ENCODE peak calls at places on chromosomes 5 and 9, in eight cellular contexts. One of them, this sample, is unnamed.

GRCh38 chr9:72205513-72205912 is 56.3 kb downstream of the GDA start:
- DNase-seq in GM23338: no peak
- DNase-seq in neuronal stem cell: no peak
- DNase-seq in OCI-LY7: no peak
- DNase-seq in mesenchymal stem cell: no peak
- DNase-seq in osteoblast: no peak
- DNase-seq in endothelial cell of umbilical vein: no peak
- DNase-seq in GM23248: no peak
- DNase-seq in this sample: peak

GRCh38 chr5:113673041-113673440 is 159.5 kb downstream of the YTHDC2 start:
- DNase-seq in GM23338: no peak
- DNase-seq in neuronal stem cell: no peak
- DNase-seq in OCI-LY7: no peak
- DNase-seq in mesenchymal stem cell: no peak
- DNase-seq in osteoblast: no peak
- DNase-seq in endothelial cell of umbilical vein: no peak
- DNase-seq in GM23248: no peak
- DNase-seq in this sample: no peak

GRCh38 chr5:31023105-31023504 is 170.4 kb upstream of the CDH6 start:
- DNase-seq in GM23338: no peak
- DNase-seq in neuronal stem cell: no peak
- DNase-seq in OCI-LY7: no peak
- DNase-seq in mesenchymal stem cell: no peak
- DNase-seq in osteoblast: no peak
- DNase-seq in endothelial cell of umbilical vein: peak
- DNase-seq in GM23248: peak
- DNase-seq in this sample: no peak

GRCh38 chr9:2022560-2022959 is 7.4 kb downstream of the SMARCA2 start:
- DNase-seq in GM23338: no peak
- DNase-seq in neuronal stem cell: no peak
- DNase-seq in OCI-LY7: no peak
- DNase-seq in mesenchymal stem cell: no peak
- DNase-seq in osteoblast: no peak
- DNase-seq in endothelial cell of umbilical vein: peak
- DNase-seq in GM23248: no peak
- DNase-seq in this sample: no peak

GRCh38 chr5:43008369-43009158 is 31.6 kb downstream of the ANXA2R start:
- DNase-seq in GM23338: peak
- DNase-seq in neuronal stem cell: no peak
- DNase-seq in OCI-LY7: peak
- DNase-seq in mesenchymal stem cell: peak
- DNase-seq in osteoblast: peak
- DNase-seq in endothelial cell of umbilical vein: peak
- DNase-seq in GM23248: peak
- DNase-seq in this sample: peak

GRCh38 chr5:157459715-157460599 is at the start of gene NIPAL4:
- DNase-seq in GM23338: peak
- DNase-seq in neuronal stem cell: no peak
- DNase-seq in OCI-LY7: no peak
- DNase-seq in mesenchymal stem cell: peak
- DNase-seq in osteoblast: no peak
- DNase-seq in endothelial cell of umbilical vein: no peak
- DNase-seq in GM23248: peak
- DNase-seq in this sample: peak

GRCh38 chr9:130284249-130284625 is 18.7 kb downstream of the HMCN2 start:
- DNase-seq in GM23338: no peak
- DNase-seq in neuronal stem cell: no peak
- DNase-seq in OCI-LY7: no peak
- DNase-seq in mesenchymal stem cell: no peak
- DNase-seq in osteoblast: peak
- DNase-seq in endothelial cell of umbilical vein: no peak
- DNase-seq in GM23248: no peak
- DNase-seq in this sample: no peak

GRCh38 chr5:149895416-149896345 is 48.9 kb downstream of the PDE6A start:
- DNase-seq in GM23338: no peak
- DNase-seq in neuronal stem cell: no peak
- DNase-seq in OCI-LY7: no peak
- DNase-seq in mesenchymal stem cell: peak
- DNase-seq in osteoblast: peak
- DNase-seq in endothelial cell of umbilical vein: no peak
- DNase-seq in GM23248: peak
- DNase-seq in this sample: peak

GRCh38 chr5:118553662-118554061 is 434.7 kb downstream of the DTWD2 start:
- DNase-seq in GM23338: no peak
- DNase-seq in neuronal stem cell: no peak
- DNase-seq in OCI-LY7: no peak
- DNase-seq in mesenchymal stem cell: peak
- DNase-seq in osteoblast: peak
- DNase-seq in endothelial cell of umbilical vein: no peak
- DNase-seq in GM23248: peak
- DNase-seq in this sample: peak

GRCh38 chr5:170886210-170886894 is 24.5 kb downstream of the RANBP17 start:
- DNase-seq in GM23338: no peak
- DNase-seq in neuronal stem cell: no peak
- DNase-seq in OCI-LY7: no peak
- DNase-seq in mesenchymal stem cell: no peak
- DNase-seq in osteoblast: no peak
- DNase-seq in endothelial cell of umbilical vein: no peak
- DNase-seq in GM23248: no peak
- DNase-seq in this sample: no peak

GRCh38 chr5:111106320-111106948 is 14.3 kb downstream of the WDR36 start:
- DNase-seq in GM23338: no peak
- DNase-seq in neuronal stem cell: no peak
- DNase-seq in OCI-LY7: no peak
- DNase-seq in mesenchymal stem cell: no peak
- DNase-seq in osteoblast: no peak
- DNase-seq in endothelial cell of umbilical vein: no peak
- DNase-seq in GM23248: no peak
- DNase-seq in this sample: no peak

GRCh38 chr5:107778651-107779050 is 107.9 kb upstream of the EFNA5 start:
- DNase-seq in GM23338: no peak
- DNase-seq in neuronal stem cell: no peak
- DNase-seq in OCI-LY7: no peak
- DNase-seq in mesenchymal stem cell: no peak
- DNase-seq in osteoblast: no peak
- DNase-seq in endothelial cell of umbilical vein: no peak
- DNase-seq in GM23248: no peak
- DNase-seq in this sample: no peak

GRCh38 chr9:8719833-8720486 is 920.4 kb upstream of the DMAC1 start:
- DNase-seq in GM23338: no peak
- DNase-seq in neuronal stem cell: no peak
- DNase-seq in OCI-LY7: no peak
- DNase-seq in mesenchymal stem cell: no peak
- DNase-seq in osteoblast: no peak
- DNase-seq in endothelial cell of umbilical vein: peak
- DNase-seq in GM23248: no peak
- DNase-seq in this sample: no peak

GRCh38 chr5:139658928-139659667 is 10.9 kb downstream of the CXXC5 start:
- DNase-seq in GM23338: peak
- DNase-seq in neuronal stem cell: no peak
- DNase-seq in OCI-LY7: no peak
- DNase-seq in mesenchymal stem cell: peak
- DNase-seq in osteoblast: peak
- DNase-seq in endothelial cell of umbilical vein: peak
- DNase-seq in GM23248: peak
- DNase-seq in this sample: peak

GRCh38 chr5:111224561-111224989 is 391 bp downstream of the CAMK4 start:
- DNase-seq in GM23338: no peak
- DNase-seq in neuronal stem cell: no peak
- DNase-seq in OCI-LY7: no peak
- DNase-seq in mesenchymal stem cell: no peak
- DNase-seq in osteoblast: no peak
- DNase-seq in endothelial cell of umbilical vein: peak
- DNase-seq in GM23248: no peak
- DNase-seq in this sample: peak

DNA sequence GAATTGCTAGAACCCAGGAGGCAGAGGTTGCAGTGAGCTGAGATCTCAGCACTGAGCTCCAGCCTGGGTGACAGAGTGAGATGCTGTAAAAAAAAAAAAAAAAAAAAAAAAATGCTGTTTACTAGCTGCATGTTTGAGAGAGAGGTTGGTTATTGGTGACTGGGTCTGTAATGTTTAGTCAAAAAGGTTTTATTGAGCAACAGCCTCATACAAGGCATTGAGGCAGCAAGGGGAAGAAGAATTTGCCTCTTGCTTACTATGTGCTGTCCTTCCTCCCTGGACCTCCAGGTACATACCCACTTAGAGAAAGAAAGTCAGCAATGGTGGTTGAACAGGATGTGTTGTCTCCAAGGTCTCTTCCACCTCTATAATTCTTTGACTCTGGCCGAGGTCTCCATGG is 140.7 kb upstream of the SPRY4 start:
- DNase-seq in GM23338: no peak
- DNase-seq in neuronal stem cell: no peak
- DNase-seq in OCI-LY7: no peak
- DNase-seq in mesenchymal stem cell: peak
- DNase-seq in osteoblast: no peak
- DNase-seq in endothelial cell of umbilical vein: no peak
- DNase-seq in GM23248: peak
- DNase-seq in this sample: no peak
- H2AFZ ChIP-seq in GM23338: no peak
- H2AFZ ChIP-seq in neuronal stem cell: no peak
- H2AFZ ChIP-seq in OCI-LY7: no peak
- H2AFZ ChIP-seq in mesenchymal stem cell: no peak
- H2AFZ ChIP-seq in osteoblast: no peak
- H2AFZ ChIP-seq in endothelial cell of umbilical vein: no peak
- H2AFZ ChIP-seq in GM23248: peak
- H2AFZ ChIP-seq in this sample: no peak

GRCh38 chr5:119896851-119897536 is 267.6 kb downstream of the FAM170A start:
- DNase-seq in GM23338: no peak
- DNase-seq in neuronal stem cell: no peak
- DNase-seq in OCI-LY7: no peak
- DNase-seq in mesenchymal stem cell: no peak
- DNase-seq in osteoblast: no peak
- DNase-seq in endothelial cell of umbilical vein: no peak
- DNase-seq in GM23248: no peak
- DNase-seq in this sample: no peak
- H2AFZ ChIP-seq in GM23338: no peak
- H2AFZ ChIP-seq in neuronal stem cell: peak
- H2AFZ ChIP-seq in OCI-LY7: no peak
- H2AFZ ChIP-seq in mesenchymal stem cell: no peak
- H2AFZ ChIP-seq in osteoblast: no peak
- H2AFZ ChIP-seq in endothelial cell of umbilical vein: no peak
- H2AFZ ChIP-seq in GM23248: no peak
- H2AFZ ChIP-seq in this sample: no peak

DNA sequence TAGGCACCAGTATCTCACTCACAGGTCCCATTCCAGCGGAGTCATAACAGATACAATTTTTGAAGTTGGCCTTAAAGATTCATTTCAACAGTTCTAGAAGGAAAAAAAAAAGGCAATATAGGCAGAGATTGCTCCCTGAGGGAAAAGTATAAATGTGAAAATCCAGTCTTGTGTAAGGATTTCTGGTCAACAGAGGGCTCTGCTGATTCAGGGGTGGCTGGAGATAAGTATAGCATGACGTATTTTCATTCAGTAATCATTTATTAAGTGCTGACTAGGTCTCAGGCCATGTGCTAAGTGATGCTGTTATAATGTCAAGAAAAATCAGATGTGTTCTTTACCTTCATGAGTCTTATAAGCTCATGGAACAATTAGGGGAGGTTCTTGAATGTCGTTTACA is 377.3 kb upstream of the MEF2C start:
- DNase-seq in GM23338: no peak
- DNase-seq in neuronal stem cell: no peak
- DNase-seq in OCI-LY7: no peak
- DNase-seq in mesenchymal stem cell: no peak
- DNase-seq in osteoblast: peak
- DNase-seq in endothelial cell of umbilical vein: no peak
- DNase-seq in GM23248: peak
- DNase-seq in this sample: no peak
- H2AFZ ChIP-seq in GM23338: no peak
- H2AFZ ChIP-seq in neuronal stem cell: no peak
- H2AFZ ChIP-seq in OCI-LY7: no peak
- H2AFZ ChIP-seq in mesenchymal stem cell: no peak
- H2AFZ ChIP-seq in osteoblast: no peak
- H2AFZ ChIP-seq in endothelial cell of umbilical vein: no peak
- H2AFZ ChIP-seq in GM23248: no peak
- H2AFZ ChIP-seq in this sample: no peak

GRCh38 chr9:126373241-126373640 is 46.6 kb downstream of the MVB12B start:
- DNase-seq in GM23338: no peak
- DNase-seq in neuronal stem cell: no peak
- DNase-seq in OCI-LY7: no peak
- DNase-seq in mesenchymal stem cell: no peak
- DNase-seq in osteoblast: no peak
- DNase-seq in endothelial cell of umbilical vein: peak
- DNase-seq in GM23248: peak
- DNase-seq in this sample: peak

GRCh38 chr9:126367646-126368419 is 41.2 kb downstream of the MVB12B start:
- DNase-seq in GM23338: no peak
- DNase-seq in neuronal stem cell: no peak
- DNase-seq in OCI-LY7: no peak
- DNase-seq in mesenchymal stem cell: no peak
- DNase-seq in osteoblast: no peak
- DNase-seq in endothelial cell of umbilical vein: no peak
- DNase-seq in GM23248: no peak
- DNase-seq in this sample: no peak

GRCh38 chr9:126374366-126374781 is 47.7 kb downstream of the MVB12B start:
- DNase-seq in GM23338: no peak
- DNase-seq in neuronal stem cell: no peak
- DNase-seq in OCI-LY7: no peak
- DNase-seq in mesenchymal stem cell: no peak
- DNase-seq in osteoblast: no peak
- DNase-seq in endothelial cell of umbilical vein: no peak
- DNase-seq in GM23248: no peak
- DNase-seq in this sample: no peak

GRCh38 chr9:126372716-126373115 is 46.1 kb downstream of the MVB12B start:
- DNase-seq in GM23338: no peak
- DNase-seq in neuronal stem cell: no peak
- DNase-seq in OCI-LY7: no peak
- DNase-seq in mesenchymal stem cell: no peak
- DNase-seq in osteoblast: no peak
- DNase-seq in endothelial cell of umbilical vein: peak
- DNase-seq in GM23248: no peak
- DNase-seq in this sample: no peak

DNA sequence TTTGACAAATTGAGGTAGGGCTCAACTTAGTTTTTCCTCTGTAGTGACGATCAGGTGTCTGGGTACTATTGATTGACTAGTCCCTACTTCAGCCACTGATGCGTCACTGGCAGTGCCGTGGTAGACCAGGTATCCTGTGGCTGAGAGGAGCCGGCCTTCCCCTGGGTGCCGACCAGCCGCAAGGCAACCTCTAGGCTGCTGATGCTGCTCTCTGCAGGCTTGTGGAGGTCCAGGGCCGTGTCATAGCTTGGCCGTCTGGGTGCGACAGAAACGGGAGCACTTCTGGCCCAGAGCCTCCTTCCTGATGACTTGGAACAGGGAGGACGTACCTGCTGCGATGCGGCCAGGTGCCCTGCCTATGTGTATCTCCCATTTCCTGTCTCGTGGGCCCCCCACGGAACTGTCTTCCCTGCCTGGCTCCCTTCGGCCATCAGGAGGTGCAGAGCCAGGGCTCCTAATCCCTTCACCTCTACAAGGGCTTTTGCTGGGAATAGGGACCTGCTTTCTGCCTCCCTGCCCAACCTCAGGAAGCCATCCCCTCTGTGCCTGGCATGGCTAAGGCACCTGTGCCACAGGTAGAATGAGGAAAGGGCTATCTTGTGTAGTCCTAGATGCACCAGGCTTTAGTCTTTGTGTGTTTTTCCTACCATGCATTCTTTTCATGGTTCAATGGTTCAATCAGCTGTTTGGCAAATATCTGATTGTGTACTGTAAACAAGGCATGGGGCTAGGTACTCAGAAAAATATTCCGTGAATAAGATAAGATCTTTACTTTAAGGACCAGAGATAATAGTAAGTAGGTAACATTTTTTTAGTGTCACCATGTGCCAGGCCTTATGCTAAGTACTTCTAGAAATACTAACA is 44.6 kb downstream of the MVB12B start:
- DNase-seq in GM23338: peak
- DNase-seq in neuronal stem cell: no peak
- DNase-seq in OCI-LY7: no peak
- DNase-seq in mesenchymal stem cell: no peak
- DNase-seq in osteoblast: no peak
- DNase-seq in endothelial cell of umbilical vein: no peak
- DNase-seq in GM23248: no peak
- DNase-seq in this sample: no peak
- H2AFZ ChIP-seq in GM23338: no peak
- H2AFZ ChIP-seq in neuronal stem cell: no peak
- H2AFZ ChIP-seq in OCI-LY7: no peak
- H2AFZ ChIP-seq in mesenchymal stem cell: no peak
- H2AFZ ChIP-seq in osteoblast: no peak
- H2AFZ ChIP-seq in endothelial cell of umbilical vein: no peak
- H2AFZ ChIP-seq in GM23248: no peak
- H2AFZ ChIP-seq in this sample: no peak